ENCODE peak calls at places on chromosome 9, in four cellular contexts. F is right atrium auricular region, W is right cardiac atrium, J is mesenchymal stem cell. L is an unnamed sample.

GRCh38 chr9:6096821-6097220 is 81.4 kb upstream of the RANBP6 start:
- DNase-seq in F (no peak), W (no peak), J (peak; percentile 48), L (peak; percentile 23)

GRCh38 chr9:127525426-127526188 is 74.3 kb downstream of the LRSAM1 start:
- DNase-seq in F (no peak), W (no peak), J (peak; percentile 64), L (peak; percentile 42)

GRCh38 chr9:6433405-6433804 is 20.4 kb downstream of the UHRF2 start:
- DNase-seq in F (no peak), W (no peak), J (peak; percentile 29), L (no peak)

GRCh38 chr9:80550181-80550580 is 978.4 kb downstream of the TLE4 start:
- DNase-seq in F (no peak), W (no peak), J (no peak), L (no peak)

GRCh38 chr9:9469271-9469670 is 1143.5 kb downstream of the PTPRD start:
- DNase-seq in F (no peak), W (no peak), J (no peak), L (no peak)

GRCh38 chr9:99962685-99963261 is 56.3 kb downstream of the STX17 start:
- DNase-seq in F (no peak), W (no peak), J (peak; percentile 57), L (no peak)

GRCh38 chr9:5834214-5834613 is 1.3 kb upstream of the ERMP1 start:
- DNase-seq in F (no peak), W (no peak), J (no peak), L (no peak)

GRCh38 chr9:5873439-5873838 is 17.2 kb upstream of the MLANA start:
- DNase-seq in F (no peak), W (no peak), J (no peak), L (no peak)

GRCh38 chr9:131500939-131501541 is 1.7 kb upstream of the POMT1 start:
- DNase-seq in F (no peak), W (peak; percentile 4), J (peak; percentile 80), L (no peak)

GRCh38 chr9:117714282-117714681 is 10.1 kb downstream of the TLR4 start:
- DNase-seq in F (no peak), W (no peak), J (no peak), L (peak; percentile 23)

GRCh38 chr9:4353236-4353635 is 53.4 kb upstream of the GLIS3 start:
- DNase-seq in F (no peak), W (no peak), J (no peak), L (no peak)

GRCh38 chr9:115758441-115758840 is 395.1 kb upstream of the PAPPA start:
- DNase-seq in F (no peak), W (no peak), J (peak; percentile 44), L (no peak)

GRCh38 chr9:19488721-19489120 is 79.9 kb downstream of the ACER2 start:
- DNase-seq in F (no peak), W (no peak), J (no peak), L (no peak)

GRCh38 chr9:132005896-132006295 is 73.8 kb downstream of the MED27 start:
- DNase-seq in F (no peak), W (no peak), J (peak; percentile 28), L (no peak)

GRCh38 chr9:77018058-77019009 is 1.1 kb upstream of the FOXB2 start:
- DNase-seq in F (peak; percentile 52), W (no peak), J (no peak), L (no peak)

GRCh38 chr9:112012026-112012902 is 115.7 kb downstream of the UGCG start:
- DNase-seq in F (peak; percentile 81), W (peak; percentile 67), J (peak; percentile 90), L (peak; percentile 94)

GRCh38 chr9:113957778-113958430 is 81.8 kb downstream of the ZNF618 start:
- DNase-seq in F (no peak), W (no peak), J (peak; percentile 78), L (no peak)

GRCh38 chr9:36788534-36788933 is 215.8 kb downstream of the MELK start:
- DNase-seq in F (no peak), W (no peak), J (peak; percentile 5), L (peak; percentile 27)

GRCh38 chr9:698276-698675 is 143.2 kb upstream of the DMRT1 start:
- DNase-seq in F (no peak), W (no peak), J (peak; percentile 69), L (no peak)

GRCh38 chr9:129013674-129014073 is 14.5 kb downstream of the SH3GLB2 start:
- DNase-seq in F (no peak), W (no peak), J (no peak), L (no peak)

GRCh38 chr9:23683021-23683431 is 143.0 kb downstream of the ELAVL2 start:
- DNase-seq in F (no peak), W (no peak), J (peak; percentile 67), L (no peak)

GRCh38 chr9:73230257-73230656 is 78.6 kb downstream of the ANXA1 start:
- DNase-seq in F (no peak), W (no peak), J (no peak), L (no peak)

GRCh38 chr9:83538172-83538889 is at the start of gene FRMD3:
- DNase-seq in F (peak; percentile 73), W (peak; percentile 93), J (peak; percentile 56), L (peak; percentile 45)

GRCh38 chr9:105044458-105044857 is 116.5 kb upstream of the ABCA1 start:
- DNase-seq in F (no peak), W (peak; percentile 50), J (no peak), L (no peak)

GRCh38 chr9:37446401-37446800 is 18.8 kb downstream of the ZBTB5 start:
- DNase-seq in F (no peak), W (no peak), J (no peak), L (no peak)

GRCh38 chr9:131889437-131890244 is 149.8 kb upstream of the RAPGEF1 start:
- DNase-seq in F (no peak), W (peak; percentile 83), J (no peak), L (no peak)

GRCh38 chr9:114278356-114278755 is 44.5 kb upstream of the ORM1 start:
- DNase-seq in F (no peak), W (no peak), J (no peak), L (no peak)

GRCh38 chr9:111937781-111938426 is 41.3 kb downstream of the UGCG start:
- DNase-seq in F (no peak), W (peak; percentile 66), J (peak; percentile 45), L (peak; percentile 85)

GRCh38 chr9:105858284-105858683 is 163.9 kb downstream of the TMEM38B start:
- DNase-seq in F (no peak), W (no peak), J (no peak), L (no peak)

GRCh38 chr9:111456536-111456935 is 27.6 kb downstream of the ECPAS start:
- DNase-seq in F (no peak), W (no peak), J (no peak), L (peak; percentile 24)

GRCh38 chr9:112894031-112894430 is 3.4 kb upstream of the SLC46A2 start:
- DNase-seq in F (no peak), W (no peak), J (peak; percentile 8), L (no peak)

GRCh38 chr9:131707677-131708612 is 31.9 kb downstream of the RAPGEF1 start:
- DNase-seq in F (peak; percentile 91), W (peak; percentile 92), J (peak; percentile 57), L (peak; percentile 63)

GRCh38 chr9:96136992-96137665 is 164.8 kb downstream of the HSD17B3 start:
- DNase-seq in F (no peak), W (peak; percentile 85), J (peak; percentile 90), L (peak; percentile 88)

GRCh38 chr9:135010921-135011320 is 76.5 kb upstream of the OLFM1 start:
- DNase-seq in F (no peak), W (no peak), J (no peak), L (peak; percentile 9)

GRCh38 chr9:92984976-92985375 is 37.7 kb downstream of the FGD3 start:
- DNase-seq in F (no peak), W (no peak), J (no peak), L (no peak)

GRCh38 chr9:136329636-136330405 is 2.5 kb downstream of the GPSM1 start:
- DNase-seq in F (no peak), W (peak; percentile 49), J (no peak), L (no peak)

GRCh38 chr9:136328622-136329041 is 1.3 kb downstream of the GPSM1 start:
- DNase-seq in F (no peak), W (peak; percentile 81), J (peak; percentile 57), L (no peak)

GRCh38 chr9:136330406-136330990 is 3.2 kb downstream of the GPSM1 start:
- DNase-seq in F (no peak), W (peak; percentile 47), J (no peak), L (no peak)

GRCh38 chr9:136328011-136328621 is 777 bp downstream of the GPSM1 start:
- DNase-seq in F (no peak), W (peak; percentile 74), J (no peak), L (no peak)

DNA sequence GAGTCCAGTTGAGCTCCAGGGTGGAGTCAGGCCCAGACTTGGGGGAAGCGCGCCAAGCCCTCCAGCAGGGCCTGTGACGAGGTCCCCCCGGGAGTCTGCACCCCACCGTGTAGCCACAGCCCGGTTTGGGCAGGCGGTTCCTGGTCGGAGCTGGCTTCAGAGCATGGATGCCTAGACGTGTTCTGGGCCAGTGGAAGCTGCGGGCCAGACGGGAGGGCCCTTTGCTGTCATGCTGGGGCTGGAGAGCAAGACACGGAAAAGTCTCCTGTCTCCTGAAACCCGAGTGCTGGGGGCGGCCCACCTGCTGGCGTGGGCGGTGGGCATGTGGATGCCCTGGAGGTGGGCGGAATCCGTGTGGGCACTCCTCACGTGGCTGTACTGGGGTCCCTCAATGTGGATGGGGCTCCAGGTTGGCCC is 1.9 kb downstream of the GPSM1 start:
- DNase-seq in F (no peak), W (peak; percentile 80), J (no peak), L (no peak)
- H3K4me3 ChIP-seq in F (peak overlapping the region; percentile 83), W (peak overlapping the region; percentile 77), J (peak overlapping the region; percentile 75), L (no peak overlapping the region)

GRCh38 chr9:137456061-137456863 is 2.9 kb downstream of the NSMF start:
- DNase-seq in F (no peak), W (peak; percentile 16), J (no peak), L (no peak)

GRCh38 chr9:137455361-137455991 is 3.7 kb downstream of the NSMF start:
- DNase-seq in F (no peak), W (peak; percentile 37), J (no peak), L (no peak)

GRCh38 chr9:137457406-137458193 is 1.5 kb downstream of the NSMF start:
- DNase-seq in F (no peak), W (peak; percentile 71), J (no peak), L (no peak)

GRCh38 chr9:137458194-137459146 is 664 bp downstream of the NSMF start:
- DNase-seq in F (no peak), W (peak; percentile 77), J (peak; percentile 24), L (no peak)

DNA sequence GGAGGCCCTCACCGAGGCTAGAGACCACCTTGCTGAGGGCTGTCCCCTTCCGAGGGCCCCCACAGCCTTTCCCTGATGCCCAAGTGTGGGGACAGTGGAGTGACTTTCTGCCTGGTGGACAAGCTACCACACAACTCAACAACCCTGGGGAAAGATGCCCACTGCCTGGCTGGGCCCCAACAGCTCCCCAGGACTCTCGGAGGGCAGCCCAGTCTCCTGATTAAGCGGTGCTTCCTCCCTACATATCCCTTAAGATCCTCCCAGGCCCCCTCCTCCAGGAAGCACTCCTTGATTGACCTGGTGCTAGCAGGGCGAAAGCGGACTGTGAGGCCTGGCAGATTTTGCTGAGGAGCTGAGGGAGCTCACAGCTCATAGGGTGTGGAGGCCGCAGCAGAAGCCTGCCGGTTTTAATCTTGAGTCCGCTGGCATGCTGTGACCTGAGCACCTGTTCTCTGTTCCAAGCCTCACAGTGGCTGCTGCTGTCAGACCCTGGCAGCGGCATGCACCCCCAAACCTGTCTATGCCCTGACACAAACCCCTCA is 2.2 kb downstream of the NSMF start:
- DNase-seq in F (no peak), W (peak; percentile 39), J (no peak), L (no peak)
- H3K4me3 ChIP-seq in F (no peak overlapping the region), W (no peak overlapping the region), J (no peak overlapping the region), L (no peak overlapping the region)

GRCh38 chr9:81585191-81585763 is 104.1 kb downstream of the TLE1 start:
- DNase-seq in F (no peak), W (no peak), J (no peak), L (no peak)
- H3K4me3 ChIP-seq in F (no peak overlapping the region), W (no peak overlapping the region), J (no peak overlapping the region), L (no peak overlapping the region)

GRCh38 chr9:97830884-97831829 is 21.9 kb upstream of the FOXE1 start:
- DNase-seq in F (no peak), W (peak; percentile 29), J (no peak), L (no peak)

GRCh38 chr9:97831843-97832636 is 21.0 kb upstream of the FOXE1 start:
- DNase-seq in F (no peak), W (no peak), J (no peak), L (no peak)
- H3K4me3 ChIP-seq in F (no peak overlapping the region), W (no peak overlapping the region), J (no peak overlapping the region), L (no peak overlapping the region)

L was measured in GM12865.